ENCODE peak calls at places on chromosome 22, in nine cellular contexts. X is GM06990, G is GM12865, M is osteoblast, Q is MCF 10A, Z is foreskin fibroblast, U is adrenal gland, B is B cell, A is IMR-90. K is an unnamed sample.

GRCh38 chr22:39674536-39674935 is 104.0 kb downstream of the CACNA1I start:
- DNase-seq in X (no peak), G (no peak), M (no peak), Q (no peak), Z (peak), U (no peak), B (no peak), A (peak), K (no peak)

GRCh38 chr22:30681840-30682239 is 12.8 kb upstream of the OSBP2 start:
- DNase-seq in X (no peak), G (no peak), M (no peak), Q (no peak), Z (no peak), U (no peak), B (no peak), A (no peak), K (no peak)

GRCh38 chr22:42856179-42856864 is 751 bp downstream of the ARFGAP3 start:
- DNase-seq in X (peak), G (peak), M (peak), Q (no peak), Z (no peak), U (peak), B (peak), A (peak), K (no peak)

GRCh38 chr22:32723632-32724031 is 77.9 kb upstream of the TIMP3 start:
- DNase-seq in X (peak), G (peak), M (peak), Q (peak), Z (peak), U (peak), B (peak), A (peak), K (peak)

GRCh38 chr22:41848468-41848867 is 15.6 kb downstream of the SREBF2 start:
- DNase-seq in X (no peak), G (peak), M (no peak), Q (peak), Z (no peak), U (peak), B (peak), A (no peak), K (no peak)

GRCh38 chr22:38177926-38178604 is 3.6 kb downstream of the PLA2G6 start:
- DNase-seq in X (no peak), G (peak), M (peak), Q (peak), Z (peak), U (peak), B (no peak), A (peak), K (peak)

GRCh38 chr22:37757663-37758062 is 50.1 kb upstream of the GCAT start:
- DNase-seq in X (no peak), G (no peak), M (no peak), Q (no peak), Z (no peak), U (no peak), B (no peak), A (no peak), K (no peak)

GRCh38 chr22:40408718-40409612 is 38.6 kb downstream of the SGSM3 start:
- DNase-seq in X (no peak), G (no peak), M (peak), Q (no peak), Z (no peak), U (no peak), B (no peak), A (no peak), K (no peak)

GRCh38 chr22:42304021-42304790 is 33.8 kb upstream of the TCF20 start:
- DNase-seq in X (no peak), G (no peak), M (no peak), Q (no peak), Z (no peak), U (no peak), B (no peak), A (no peak), K (no peak)

GRCh38 chr22:20169253-20169822 is 18.5 kb upstream of the CCDC188 start:
- DNase-seq in X (no peak), G (no peak), M (no peak), Q (no peak), Z (no peak), U (no peak), B (no peak), A (no peak), K (no peak)

GRCh38 chr22:20257474-20258299 is 10.4 kb downstream of the RTN4R start:
- DNase-seq in X (no peak), G (no peak), M (no peak), Q (no peak), Z (no peak), U (no peak), B (no peak), A (no peak), K (no peak)

GRCh38 chr22:37169412-37169811 is 18.6 kb downstream of the C1QTNF6 start:
- DNase-seq in X (no peak), G (no peak), M (no peak), Q (no peak), Z (no peak), U (no peak), B (no peak), A (no peak), K (no peak)

GRCh38 chr22:33787645-33788456 is 132.4 kb downstream of the LARGE1 start:
- DNase-seq in X (peak), G (peak), M (no peak), Q (no peak), Z (no peak), U (no peak), B (no peak), A (peak), K (no peak)

GRCh38 chr22:20203142-20204099 is 52.6 kb upstream of the CCDC188 start:
- DNase-seq in X (no peak), G (no peak), M (no peak), Q (no peak), Z (peak), U (peak), B (no peak), A (peak), K (no peak)

GRCh38 chr22:31155425-31155824 is 4.6 kb upstream of the RNF185 start:
- DNase-seq in X (no peak), G (no peak), M (peak), Q (no peak), Z (no peak), U (no peak), B (no peak), A (peak), K (no peak)

GRCh38 chr22:41447435-41448188 is 1.0 kb upstream of the TOB2 start:
- DNase-seq in X (peak), G (peak), M (peak), Q (peak), Z (peak), U (peak), B (peak), A (peak), K (no peak)

GRCh38 chr22:17422736-17423343 is 53.6 kb downstream of the CECR2 start:
- DNase-seq in X (no peak), G (no peak), M (no peak), Q (no peak), Z (no peak), U (no peak), B (no peak), A (no peak), K (no peak)

GRCh38 chr22:43921361-43921760 is 2.2 kb upstream of the PNPLA3 start:
- DNase-seq in X (no peak), G (no peak), M (peak), Q (peak), Z (peak), U (peak), B (no peak), A (peak), K (no peak)

GRCh38 chr22:43919106-43919965 is 4.3 kb upstream of the PNPLA3 start:
- DNase-seq in X (no peak), G (no peak), M (peak), Q (peak), Z (peak), U (no peak), B (no peak), A (peak), K (no peak)

GRCh38 chr22:43923631-43924548 is at the start of gene PNPLA3:
- DNase-seq in X (peak), G (peak), M (peak), Q (peak), Z (peak), U (peak), B (peak), A (peak), K (peak)

GRCh38 chr22:43923191-43923590 is 414 bp upstream of the PNPLA3 start:
- DNase-seq in X (no peak), G (peak), M (no peak), Q (no peak), Z (no peak), U (no peak), B (peak), A (no peak), K (no peak)

DNA sequence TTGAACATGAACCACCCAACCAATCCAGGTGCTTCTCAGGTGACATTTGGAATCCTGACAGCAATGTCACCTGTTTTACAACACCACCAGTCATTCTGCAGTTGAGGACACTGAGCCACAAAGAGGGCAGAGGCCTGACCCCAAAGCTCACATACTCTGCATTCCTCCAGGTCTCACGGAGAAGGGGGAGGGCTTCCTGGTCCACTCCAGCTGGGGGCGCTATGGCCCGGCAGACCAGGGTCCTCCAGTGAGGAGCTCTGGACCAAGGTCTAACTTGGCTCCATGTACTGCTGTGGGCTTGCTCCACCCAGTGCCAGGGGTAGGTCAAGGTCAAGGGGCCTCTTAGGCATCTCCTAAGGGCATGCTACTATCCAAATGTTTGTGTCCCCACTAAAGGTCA is 1.5 kb upstream of the PNPLA3 start:
- DNase-seq in X (no peak), G (no peak), M (peak), Q (no peak), Z (no peak), U (no peak), B (no peak), A (no peak), K (no peak)
- TF ChIP-seq CTCF in X (no peak), G (no peak), M (no peak), Q (no peak), Z (no peak), U (no peak), B (no peak), A (no peak), K (no peak)

DNA sequence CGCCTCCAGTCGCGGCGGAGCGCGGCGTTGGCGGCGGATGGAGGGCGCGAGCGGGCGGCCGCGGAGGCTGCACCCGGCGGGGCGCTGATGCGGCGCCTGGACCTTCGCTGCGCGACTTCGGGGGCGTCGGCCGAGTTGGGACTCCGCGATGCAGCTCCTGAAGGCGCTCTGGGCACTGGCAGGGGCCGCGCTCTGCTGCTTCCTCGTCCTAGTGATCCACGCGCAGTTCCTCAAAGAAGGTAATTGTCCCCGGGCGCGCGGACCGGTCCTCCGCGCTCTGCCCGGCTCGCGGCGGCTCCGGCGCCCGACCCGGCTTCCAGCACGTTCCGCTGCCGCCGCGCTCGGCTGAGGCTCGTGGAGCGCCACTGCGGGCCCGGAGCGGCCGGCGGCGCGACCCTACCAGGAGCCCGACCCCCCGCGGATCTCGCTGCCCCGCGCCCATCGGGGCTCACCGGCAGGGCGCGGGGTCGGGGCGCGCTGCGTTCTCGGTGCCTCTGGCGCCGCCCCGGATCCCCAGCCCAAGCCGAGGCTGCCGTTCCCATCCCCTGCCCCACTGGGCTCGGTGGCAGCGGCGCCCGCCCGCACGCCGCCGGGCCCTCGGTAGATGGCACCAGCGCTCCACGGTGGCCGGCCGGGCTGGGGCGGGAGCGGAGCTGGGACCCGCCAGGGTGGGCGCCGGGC is 1251.2 kb downstream of the BRD1 start:
- DNase-seq in X (no peak), G (no peak), M (no peak), Q (no peak), Z (no peak), U (no peak), B (no peak), A (no peak), K (no peak)
- TF ChIP-seq CTCF in X (no peak), G (no peak), M (no peak), Q (no peak), Z (no peak), U (no peak), B (no peak), A (no peak), K (no peak)

DNA sequence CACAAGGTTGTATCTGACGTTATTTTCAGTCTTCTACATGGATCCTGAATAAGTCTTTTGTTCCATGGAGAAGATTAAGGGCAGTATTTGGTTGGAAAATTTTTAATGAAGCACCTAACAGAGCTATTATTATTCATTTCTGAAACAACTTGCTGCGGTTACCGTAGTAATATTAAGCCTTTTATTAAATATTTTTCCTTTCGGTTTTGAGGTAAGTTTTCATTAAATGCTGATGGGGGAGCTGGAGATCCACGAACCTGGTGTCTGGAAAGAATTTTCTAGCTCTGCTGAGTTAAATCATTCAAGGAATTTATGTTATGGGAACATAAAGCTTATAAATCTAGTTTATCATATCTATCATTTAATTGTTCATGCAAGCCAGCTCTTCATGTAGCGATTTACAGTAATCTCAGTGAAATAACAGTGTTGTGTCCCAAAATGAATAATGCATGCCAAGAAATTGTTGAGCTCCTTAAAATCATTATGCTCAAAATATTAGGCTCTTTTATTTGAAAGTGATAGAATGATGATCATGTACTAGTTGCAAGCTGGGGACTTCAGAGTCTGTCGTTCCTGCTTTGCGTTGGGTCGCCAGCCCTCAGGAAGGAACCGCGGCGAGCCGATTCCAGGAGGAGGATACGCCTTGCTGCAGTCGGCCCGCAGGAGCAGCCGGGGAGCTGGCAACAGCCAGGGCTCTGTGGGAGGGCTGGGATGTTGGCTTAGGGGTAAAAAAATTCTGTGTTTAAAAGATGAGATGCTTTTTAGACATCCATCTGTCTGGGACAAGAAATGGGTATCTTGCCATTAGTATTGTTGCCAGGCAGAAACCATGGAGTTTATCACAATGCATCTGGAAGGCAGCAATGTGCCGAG is 83.1 kb downstream of the TBC1D22A start:
- DNase-seq in X (no peak), G (no peak), M (peak), Q (no peak), Z (peak), U (no peak), B (no peak), A (peak), K (no peak)
- TF ChIP-seq CTCF in X (no peak), G (no peak), M (peak), Q (peak), Z (peak), U (peak), B (no peak), A (peak), K (peak)

GRCh38 chr22:25775501-25775900 is 33.5 kb downstream of the MYO18B start:
- DNase-seq in X (no peak), G (no peak), M (peak), Q (no peak), Z (no peak), U (peak), B (no peak), A (peak), K (no peak)

GRCh38 chr22:25772288-25772687 is 30.3 kb downstream of the MYO18B start:
- DNase-seq in X (no peak), G (no peak), M (no peak), Q (no peak), Z (no peak), U (no peak), B (no peak), A (no peak), K (no peak)

GRCh38 chr22:25777870-25778269 is 35.9 kb downstream of the MYO18B start:
- DNase-seq in X (no peak), G (peak), M (peak), Q (peak), Z (peak), U (peak), B (peak), A (peak), K (no peak)

GRCh38 chr22:25777411-25777810 is 35.4 kb downstream of the MYO18B start:
- DNase-seq in X (no peak), G (no peak), M (no peak), Q (no peak), Z (no peak), U (no peak), B (no peak), A (no peak), K (no peak)

GRCh38 chr22:25774575-25775026 is 32.6 kb downstream of the MYO18B start:
- DNase-seq in X (no peak), G (peak), M (no peak), Q (no peak), Z (no peak), U (no peak), B (peak), A (no peak), K (no peak)
- TF ChIP-seq CTCF in X (peak), G (peak), M (peak), Q (peak), Z (peak), U (no peak), B (no peak), A (peak), K (peak)

DNA sequence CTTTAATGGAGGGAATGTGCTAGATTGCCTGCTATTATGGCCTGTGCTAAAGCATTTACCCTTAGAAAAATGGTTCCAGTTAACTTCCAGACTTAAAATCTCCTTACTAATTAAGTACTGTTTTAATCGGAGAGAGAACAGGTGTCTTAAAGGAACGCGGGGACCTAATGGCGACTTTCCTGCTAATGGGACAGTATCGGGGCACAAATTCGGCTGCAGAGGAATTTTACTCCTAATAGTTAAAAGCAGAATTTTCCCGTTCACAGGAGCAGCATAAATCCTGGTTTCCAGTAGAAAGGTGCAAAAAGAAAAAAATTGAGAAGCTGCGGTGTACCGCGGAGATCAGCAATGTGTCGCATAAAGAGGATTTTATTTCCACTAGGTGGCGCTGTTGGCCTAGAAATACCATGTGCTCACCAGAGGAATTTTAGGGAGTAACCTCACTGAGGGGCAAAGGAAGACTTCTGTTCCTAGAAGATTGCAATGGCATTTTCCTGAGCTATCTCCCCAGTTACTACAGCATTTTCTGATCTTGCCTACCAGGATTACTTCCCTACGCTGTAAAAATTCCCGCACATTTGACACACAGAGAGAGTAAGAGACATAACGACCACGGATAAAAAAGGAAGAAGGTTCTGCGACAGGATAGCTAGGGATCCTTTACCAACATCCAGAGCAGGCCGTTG is 44.5 kb downstream of the ZNF280B start:
- DNase-seq in X (peak), G (peak), M (no peak), Q (peak), Z (peak), U (peak), B (peak), A (peak), K (peak)
- TF ChIP-seq CTCF in X (peak), G (peak), M (peak), Q (peak), Z (peak), U (peak), B (peak), A (peak), K (peak)

GRCh38 chr22:44668190-44668885 is 33.7 kb upstream of the PRR5 start:
- DNase-seq in X (no peak), G (no peak), M (peak), Q (no peak), Z (no peak), U (no peak), B (peak), A (no peak), K (no peak)

GRCh38 chr22:44670220-44670983 is 31.6 kb upstream of the PRR5 start:
- DNase-seq in X (no peak), G (no peak), M (peak), Q (no peak), Z (no peak), U (no peak), B (no peak), A (no peak), K (no peak)

GRCh38 chr22:44668886-44669724 is 32.9 kb upstream of the PRR5 start:
- DNase-seq in X (no peak), G (no peak), M (peak), Q (no peak), Z (no peak), U (no peak), B (no peak), A (no peak), K (no peak)

GRCh38 chr22:44667829-44668189 is 34.2 kb upstream of the PRR5 start:
- DNase-seq in X (no peak), G (no peak), M (no peak), Q (no peak), Z (no peak), U (no peak), B (no peak), A (no peak), K (no peak)

DNA sequence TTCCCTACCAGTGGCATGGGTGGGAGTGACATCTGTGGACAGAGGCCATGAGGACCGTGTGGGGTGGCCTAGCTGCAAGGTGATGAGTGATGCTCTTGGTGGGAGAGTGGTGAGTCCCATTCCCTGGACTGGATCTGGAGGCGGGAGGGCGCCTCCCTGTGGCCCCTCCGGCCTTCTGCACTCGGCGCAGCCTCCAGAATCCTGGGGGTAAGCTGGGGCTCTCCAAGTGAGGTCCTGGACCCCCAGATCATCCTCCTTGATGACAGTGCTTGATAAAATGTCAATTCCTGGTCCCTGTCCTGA is 32.3 kb upstream of the PRR5 start:
- DNase-seq in X (no peak), G (no peak), M (peak), Q (no peak), Z (no peak), U (no peak), B (no peak), A (peak), K (no peak)
- TF ChIP-seq CTCF in X (peak), G (no peak), M (peak), Q (no peak), Z (peak), U (peak), B (no peak), A (peak), K (peak)

GRCh38 chr22:28935140-28935539 is 51.8 kb downstream of the ZNRF3 start:
- DNase-seq in X (no peak), G (no peak), M (no peak), Q (no peak), Z (no peak), U (no peak), B (no peak), A (no peak), K (no peak)
- TF ChIP-seq CTCF in X (no peak), G (no peak), M (no peak), Q (no peak), Z (no peak), U (no peak), B (no peak), A (no peak), K (no peak)

K was measured in AG09319.